ENCODE peak calls at places on chromosomes 5 and 9, in four cellular contexts. One of them, this sample, is unnamed.

GRCh38 chr9:38227656-38228055 is 158.6 kb upstream of the SHB start:
- DNase-seq in B cell: no peak
- DNase-seq in NCI-H1092 treated with DMSO at 0.1 percent for 48 hours: peak
- DNase-seq in G401: no peak
- DNase-seq in this sample: no peak

GRCh38 chr9:125843646-125844045 is 96.5 kb downstream of the PBX3 start:
- DNase-seq in G401: no peak
- DNase-seq in B cell: no peak
- DNase-seq in NCI-H1092 treated with DMSO at 0.1 percent for 48 hours: peak
- DNase-seq in this sample: no peak

GRCh38 chr5:163456840-163457239 is 3.1 kb downstream of the NUDCD2 start:
- DNase-seq in G401: no peak
- DNase-seq in NCI-H1092 treated with DMSO at 0.1 percent for 48 hours: no peak
- DNase-seq in B cell: no peak
- DNase-seq in this sample: no peak

GRCh38 chr5:159508344-159508743 is 178.1 kb upstream of the IL12B start:
- DNase-seq in B cell: no peak
- DNase-seq in G401: no peak
- DNase-seq in NCI-H1092 treated with DMSO at 0.1 percent for 48 hours: no peak
- DNase-seq in this sample: no peak

GRCh38 chr5:133112026-133112660 is 60.3 kb downstream of the HSPA4 start:
- DNase-seq in B cell: no peak
- DNase-seq in G401: no peak
- DNase-seq in NCI-H1092 treated with DMSO at 0.1 percent for 48 hours: no peak
- DNase-seq in this sample: no peak

GRCh38 chr9:14868772-14869583 is 41.2 kb downstream of the FREM1 start:
- DNase-seq in NCI-H1092 treated with DMSO at 0.1 percent for 48 hours: no peak
- DNase-seq in B cell: no peak
- DNase-seq in G401: no peak
- DNase-seq in this sample: no peak

GRCh38 chr9:32839486-32839885 is 56.1 kb downstream of the TMEM215 start:
- DNase-seq in B cell: no peak
- DNase-seq in NCI-H1092 treated with DMSO at 0.1 percent for 48 hours: no peak
- DNase-seq in G401: no peak
- DNase-seq in this sample: no peak

GRCh38 chr9:111039203-111039907 is 1.1 kb upstream of the LPAR1 start:
- DNase-seq in B cell: no peak
- DNase-seq in NCI-H1092 treated with DMSO at 0.1 percent for 48 hours: no peak
- DNase-seq in G401: no peak
- DNase-seq in this sample: no peak

GRCh38 chr9:130490981-130491380 is 46.2 kb downstream of the ASS1 start:
- DNase-seq in G401: no peak
- DNase-seq in NCI-H1092 treated with DMSO at 0.1 percent for 48 hours: no peak
- DNase-seq in B cell: no peak
- DNase-seq in this sample: no peak

GRCh38 chr9:74379718-74380117 is 117.4 kb upstream of the RORB start:
- DNase-seq in G401: peak
- DNase-seq in B cell: no peak
- DNase-seq in NCI-H1092 treated with DMSO at 0.1 percent for 48 hours: peak
- DNase-seq in this sample: no peak

GRCh38 chr5:72160299-72160698 is 53.0 kb downstream of the MAP1B start:
- DNase-seq in G401: no peak
- DNase-seq in NCI-H1092 treated with DMSO at 0.1 percent for 48 hours: no peak
- DNase-seq in B cell: no peak
- DNase-seq in this sample: no peak

GRCh38 chr9:73911814-73912213 is 585.3 kb upstream of the RORB start:
- DNase-seq in NCI-H1092 treated with DMSO at 0.1 percent for 48 hours: no peak
- DNase-seq in B cell: no peak
- DNase-seq in G401: peak
- DNase-seq in this sample: no peak

GRCh38 chr9:79641055-79641454 is 69.3 kb downstream of the TLE4 start:
- DNase-seq in G401: no peak
- DNase-seq in B cell: no peak
- DNase-seq in NCI-H1092 treated with DMSO at 0.1 percent for 48 hours: no peak
- DNase-seq in this sample: no peak